ENCODE peak calls at places on chromosomes 16 and 17, in six cellular contexts. L is cardiac fibroblast; C is IMR-90; W is nucleus accumbens; S is M059J; R is naive thymus-derived CD8-positive, alpha-beta T cell. U is an unnamed sample.
A peak's percentile ranks its signal among the peaks of the same experiment; 100 is the strongest.

GRCh38 chr17:36600936-36601302 is 464 bp upstream of the MRM1 start:
- DNase-seq in L (no peak), C (no peak), W (no peak), S (no peak), R (no peak), U (no peak)

GRCh38 chr17:75410141-75410540 is 4.7 kb upstream of the GRB2 start:
- DNase-seq in L (no peak), C (no peak), W (no peak), S (no peak), R (no peak), U (no peak)

GRCh38 chr16:17229766-17230165 is 241.0 kb downstream of the XYLT1 start:
- DNase-seq in L (no peak), C (no peak), W (no peak), S (peak; percentile 72), R (no peak), U (no peak)

GRCh38 chr16:53775821-53776431 is 72.0 kb downstream of the FTO start:
- DNase-seq in L (peak; percentile 96), C (peak; percentile 91), W (no peak), S (peak; percentile 93), R (no peak), U (no peak)

GRCh38 chr16:69267633-69268032 is 43.5 kb upstream of the VPS4A start:
- DNase-seq in L (no peak), C (no peak), W (no peak), S (no peak), R (no peak), U (no peak)

GRCh38 chr17:20291853-20292252 is 175.5 kb downstream of the LGALS9B start:
- DNase-seq in L (no peak), C (peak; percentile 39), W (no peak), S (no peak), R (no peak), U (no peak)

GRCh38 chr17:35896011-35896587 is 15.9 kb upstream of the CCL5 start:
- DNase-seq in L (peak; percentile 21), C (no peak), W (no peak), S (no peak), R (no peak), U (no peak)

GRCh38 chr16:73020409-73020884 is 27.5 kb downstream of the ZFHX3 start:
- DNase-seq in L (peak; percentile 99), C (peak; percentile 92), W (no peak), S (peak; percentile 94), R (no peak), U (no peak)

GRCh38 chr16:70683146-70683944 is 2.5 kb downstream of the MTSS2 start:
- DNase-seq in L (no peak), C (no peak), W (no peak), S (no peak), R (no peak), U (no peak)

GRCh38 chr17:81514485-81514734 is 1.8 kb upstream of the ACTG1 start:
- DNase-seq in L (no peak), C (no peak), W (no peak), S (no peak), R (peak; percentile 50), U (no peak)

GRCh38 chr16:56866955-56867830 is 2.2 kb downstream of the SLC12A3 start:
- DNase-seq in L (peak; percentile 84), C (peak; percentile 67), W (no peak), S (peak; percentile 65), R (peak; percentile 67), U (peak; percentile 71)

GRCh38 chr17:61388561-61389356 is 10.9 kb upstream of the TBX2 start:
- DNase-seq in L (no peak), C (no peak), W (no peak), S (no peak), R (no peak), U (no peak)

GRCh38 chr17:39130205-39130604 is 21.2 kb downstream of the PLXDC1 start:
- DNase-seq in L (no peak), C (no peak), W (no peak), S (no peak), R (no peak), U (no peak)

GRCh38 chr16:380837-381787 is 666 bp downstream of the PGAP6 start:
- DNase-seq in L (peak; percentile 11), C (peak; percentile 10), W (no peak), S (no peak), R (no peak), U (peak; percentile 47)

GRCh38 chr17:72412650-72413076 is 291.8 kb downstream of the SOX9 start:
- DNase-seq in L (peak; percentile 35), C (no peak), W (no peak), S (no peak), R (no peak), U (no peak)

GRCh38 chr17:82023447-82024241 is 539 bp downstream of the LRRC45 start:
- DNase-seq in L (no peak), C (peak; percentile 8), W (no peak), S (peak; percentile 25), R (no peak), U (no peak)

GRCh38 chr17:74569392-74570003 is 2.2 kb upstream of the CD300H start:
- DNase-seq in L (peak; percentile 78), C (peak; percentile 58), W (no peak), S (peak; percentile 99), R (no peak), U (no peak)

GRCh38 chr17:61335105-61335844 is 64.4 kb upstream of the TBX2 start:
- DNase-seq in L (peak; percentile 83), C (peak; percentile 93), W (no peak), S (peak; percentile 53), R (no peak), U (no peak)

GRCh38 chr16:14232106-14232890 is 161.2 kb downstream of the MRTFB start:
- DNase-seq in L (no peak), C (peak; percentile 72), W (no peak), S (no peak), R (no peak), U (no peak)

GRCh38 chr16:11181889-11182279 is 74.1 kb downstream of the SOCS1 start:
- DNase-seq in L (no peak), C (peak; percentile 61), W (no peak), S (peak; percentile 43), R (no peak), U (no peak)

GRCh38 chr17:74491645-74492044 is 25.2 kb downstream of the CD300A start:
- DNase-seq in L (no peak), C (no peak), W (no peak), S (no peak), R (no peak), U (no peak)

GRCh38 chr16:30997887-30998711 is 12.3 kb downstream of the STX1B start:
- DNase-seq in L (peak; percentile 84), C (peak; percentile 84), W (no peak), S (peak; percentile 96), R (no peak), U (no peak)

GRCh38 chr17:17086585-17086984 is 44.3 kb downstream of the MPRIP start:
- DNase-seq in L (no peak), C (no peak), W (no peak), S (no peak), R (no peak), U (no peak)

GRCh38 chr17:7022791-7023571 is at the start of gene BCL6B:
- DNase-seq in L (no peak), C (no peak), W (no peak), S (no peak), R (no peak), U (no peak)

GRCh38 chr17:35804658-35805192 is 4.6 kb upstream of the TAF15 start:
- DNase-seq in L (peak; percentile 95), C (peak; percentile 92), W (no peak), S (peak; percentile 87), R (peak; percentile 57), U (peak; percentile 75)

GRCh38 chr16:82331974-82332750 is 162.1 kb upstream of the MPHOSPH6 start:
- DNase-seq in L (no peak), C (no peak), W (no peak), S (no peak), R (no peak), U (no peak)

GRCh38 chr17:81339502-81340296 is 44.6 kb upstream of the SLC38A10 start:
- DNase-seq in L (no peak), C (no peak), W (no peak), S (no peak), R (no peak), U (no peak)

GRCh38 chr17:45260204-45260783 is 1.6 kb downstream of the SPATA32 start:
- DNase-seq in L (no peak), C (no peak), W (no peak), S (peak; percentile 35), R (no peak), U (no peak)

GRCh38 chr17:27390540-27390939 is 65.7 kb upstream of the KSR1 start:
- DNase-seq in L (no peak), C (no peak), W (no peak), S (no peak), R (no peak), U (no peak)